ENCODE peak calls at places on chromosomes 11 and 22, in nine cellular contexts. G is neural crest cell; W is progenitor cell of endocrine pancreas; M is IMR-90; Q is HCT116; T is A549; U is activated CD8-positive, alpha-beta T cell treated with anti-CD3 and anti-CD28 coated beads for 36 hours; P is thoracic aorta; E is Calu3. X is an unnamed sample.

GRCh38 chr22:27453688-27454087 is 347.9 kb downstream of the MN1 start:
- DNase-seq in G (no peak), W (no peak), M (no peak), Q (no peak), T (no peak), U (no peak), P (no peak), E (no peak), X (no peak)

GRCh38 chr22:19386248-19386647 is 45.3 kb downstream of the HIRA start:
- DNase-seq in G (no peak), W (no peak), M (no peak), Q (no peak), T (no peak), U (no peak), P (no peak), E (no peak), X (no peak)

GRCh38 chr11:75966546-75967287 is 151.7 kb downstream of the UVRAG start:
- DNase-seq in G (no peak), W (no peak), M (peak), Q (peak), T (peak), U (no peak), P (no peak), E (peak), X (peak)

GRCh38 chr22:50526849-50527801 is 1.7 kb upstream of the SCO2 start:
- DNase-seq in G (no peak), W (no peak), M (no peak), Q (no peak), T (peak), U (peak), P (no peak), E (peak), X (no peak)

GRCh38 chr11:66100272-66101037 is 30.4 kb downstream of the PACS1 start:
- DNase-seq in G (no peak), W (no peak), M (no peak), Q (no peak), T (peak), U (peak), P (no peak), E (no peak), X (no peak)

GRCh38 chr22:27381960-27382742 is 419.4 kb downstream of the MN1 start:
- DNase-seq in G (no peak), W (no peak), M (no peak), Q (no peak), T (no peak), U (no peak), P (no peak), E (no peak), X (no peak)

GRCh38 chr22:50399751-50400331 is 56.7 kb downstream of the PPP6R2 start:
- DNase-seq in G (peak), W (no peak), M (no peak), Q (peak), T (peak), U (peak), P (no peak), E (peak), X (peak)

GRCh38 chr11:126348806-126349582 is 6.5 kb upstream of the ST3GAL4 start:
- DNase-seq in G (no peak), W (no peak), M (peak), Q (no peak), T (no peak), U (no peak), P (no peak), E (no peak), X (peak)

GRCh38 chr22:46321387-46321775 is 14.1 kb upstream of the TRMU start:
- DNase-seq in G (no peak), W (no peak), M (no peak), Q (no peak), T (no peak), U (no peak), P (no peak), E (no peak), X (no peak)

GRCh38 chr11:111336582-111337256 is 38.4 kb downstream of the POU2AF3 start:
- DNase-seq in G (no peak), W (no peak), M (peak), Q (no peak), T (no peak), U (no peak), P (no peak), E (no peak), X (no peak)

GRCh38 chr11:86370171-86370570 is 4.5 kb upstream of the CCDC81 start:
- DNase-seq in G (no peak), W (no peak), M (no peak), Q (no peak), T (no peak), U (no peak), P (no peak), E (no peak), X (no peak)

GRCh38 chr11:35223429-35223828 is 84.5 kb downstream of the CD44 start:
- DNase-seq in G (peak), W (no peak), M (peak), Q (no peak), T (no peak), U (no peak), P (no peak), E (no peak), X (peak)

GRCh38 chr11:121754603-121755002 is 301.8 kb upstream of the SORL1-AS1 start:
- DNase-seq in G (no peak), W (no peak), M (peak), Q (no peak), T (no peak), U (no peak), P (no peak), E (no peak), X (no peak)

GRCh38 chr22:50190182-50190951 is 4.7 kb downstream of the TRABD start:
- DNase-seq in G (no peak), W (no peak), M (no peak), Q (peak), T (peak), U (peak), P (no peak), E (peak), X (peak)

GRCh38 chr22:42397332-42398246 is 34.6 kb downstream of the NFAM1 start:
- DNase-seq in G (no peak), W (no peak), M (no peak), Q (no peak), T (no peak), U (peak), P (no peak), E (no peak), X (no peak)

GRCh38 chr22:42400811-42401547 is 31.2 kb downstream of the NFAM1 start:
- DNase-seq in G (no peak), W (no peak), M (no peak), Q (no peak), T (no peak), U (no peak), P (no peak), E (no peak), X (no peak)

GRCh38 chr22:42401562-42402334 is 30.5 kb downstream of the NFAM1 start:
- DNase-seq in G (no peak), W (no peak), M (no peak), Q (no peak), T (no peak), U (no peak), P (no peak), E (no peak), X (no peak)

GRCh38 chr22:42396621-42397331 is 35.4 kb downstream of the NFAM1 start:
- DNase-seq in G (no peak), W (no peak), M (no peak), Q (peak), T (no peak), U (peak), P (no peak), E (no peak), X (no peak)

GRCh38 chr22:42399315-42400271 is 32.6 kb downstream of the NFAM1 start:
- DNase-seq in G (no peak), W (no peak), M (no peak), Q (no peak), T (no peak), U (peak), P (no peak), E (no peak), X (no peak)
- TF ChIP-seq CTCF in G (no peak), W (no peak), M (no peak), Q (no peak), T (no peak), U (no peak), P (no peak), E (no peak), X (no peak)

GRCh38 chr11:96963375-96963774 is 573.6 kb downstream of the JRKL start:
- DNase-seq in G (no peak), W (no peak), M (no peak), Q (no peak), T (no peak), U (no peak), P (no peak), E (no peak), X (no peak)
- TF ChIP-seq CTCF in G (no peak), W (no peak), M (no peak), Q (no peak), T (no peak), U (no peak), P (no peak), E (no peak), X (no peak)

DNA sequence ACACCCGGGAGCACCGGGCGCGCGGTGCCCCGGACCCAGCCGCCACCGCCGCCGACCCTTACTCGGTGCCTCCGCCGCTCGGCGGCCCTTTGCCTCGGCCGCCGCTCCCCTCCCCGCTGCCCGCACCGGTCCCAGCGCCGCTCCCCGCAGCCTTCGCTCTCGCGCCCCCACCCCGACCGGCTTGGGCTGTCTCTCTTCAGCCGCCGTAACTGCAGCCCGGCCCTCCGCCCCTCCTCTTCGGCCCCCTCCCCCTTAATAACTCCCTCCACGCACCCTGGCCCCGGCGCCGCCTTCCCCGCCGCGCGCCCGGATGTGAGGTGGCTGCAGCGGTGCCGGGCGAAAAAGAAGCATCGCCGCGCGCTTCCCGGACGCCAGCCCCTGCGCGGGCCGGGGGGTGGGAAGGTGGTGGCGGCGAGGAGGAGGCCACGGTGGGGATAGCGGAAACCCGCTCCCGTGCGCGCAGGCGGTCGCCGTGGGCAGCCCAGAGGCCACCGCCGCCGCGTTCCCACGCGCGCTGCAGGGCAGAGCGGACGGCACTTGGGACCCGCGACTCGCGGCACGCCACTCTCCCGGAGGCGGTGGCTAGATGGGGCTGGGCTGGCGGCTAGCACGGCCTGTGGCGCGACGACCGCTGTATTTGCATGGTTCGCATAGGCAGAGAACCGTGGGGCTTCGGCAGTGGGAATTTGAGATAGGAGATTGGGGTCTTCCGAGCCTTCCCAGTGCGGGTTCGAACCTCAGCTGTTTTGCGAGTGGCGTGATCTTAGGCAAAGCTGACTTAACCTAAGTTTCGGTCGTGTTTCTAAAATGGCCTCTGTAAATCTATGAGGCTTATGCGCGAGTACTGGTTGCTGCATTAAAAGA is at the start of gene EIF4ENIF1:
- DNase-seq in G (peak), W (peak), M (peak), Q (peak), T (peak), U (peak), P (peak), E (peak), X (peak)
- TF ChIP-seq CTCF in G (no peak), W (no peak), M (no peak), Q (no peak), T (no peak), U (no peak), P (no peak), E (no peak), X (no peak)

GRCh38 chr11:102367364-102367763 is 20.4 kb downstream of the BIRC2 start:
- DNase-seq in G (no peak), W (no peak), M (peak), Q (no peak), T (peak), U (no peak), P (no peak), E (no peak), X (no peak)
- TF ChIP-seq CTCF in G (no peak), W (no peak), M (peak), Q (peak), T (peak), U (peak), P (no peak), E (peak), X (peak)

GRCh38 chr22:44360686-44361381 is 48.1 kb upstream of the SHISAL1 start:
- DNase-seq in G (no peak), W (no peak), M (peak), Q (no peak), T (peak), U (no peak), P (peak), E (peak), X (peak)
- TF ChIP-seq CTCF in G (no peak), W (peak), M (peak), Q (no peak), T (no peak), U (no peak), P (peak), E (no peak), X (peak)

DNA sequence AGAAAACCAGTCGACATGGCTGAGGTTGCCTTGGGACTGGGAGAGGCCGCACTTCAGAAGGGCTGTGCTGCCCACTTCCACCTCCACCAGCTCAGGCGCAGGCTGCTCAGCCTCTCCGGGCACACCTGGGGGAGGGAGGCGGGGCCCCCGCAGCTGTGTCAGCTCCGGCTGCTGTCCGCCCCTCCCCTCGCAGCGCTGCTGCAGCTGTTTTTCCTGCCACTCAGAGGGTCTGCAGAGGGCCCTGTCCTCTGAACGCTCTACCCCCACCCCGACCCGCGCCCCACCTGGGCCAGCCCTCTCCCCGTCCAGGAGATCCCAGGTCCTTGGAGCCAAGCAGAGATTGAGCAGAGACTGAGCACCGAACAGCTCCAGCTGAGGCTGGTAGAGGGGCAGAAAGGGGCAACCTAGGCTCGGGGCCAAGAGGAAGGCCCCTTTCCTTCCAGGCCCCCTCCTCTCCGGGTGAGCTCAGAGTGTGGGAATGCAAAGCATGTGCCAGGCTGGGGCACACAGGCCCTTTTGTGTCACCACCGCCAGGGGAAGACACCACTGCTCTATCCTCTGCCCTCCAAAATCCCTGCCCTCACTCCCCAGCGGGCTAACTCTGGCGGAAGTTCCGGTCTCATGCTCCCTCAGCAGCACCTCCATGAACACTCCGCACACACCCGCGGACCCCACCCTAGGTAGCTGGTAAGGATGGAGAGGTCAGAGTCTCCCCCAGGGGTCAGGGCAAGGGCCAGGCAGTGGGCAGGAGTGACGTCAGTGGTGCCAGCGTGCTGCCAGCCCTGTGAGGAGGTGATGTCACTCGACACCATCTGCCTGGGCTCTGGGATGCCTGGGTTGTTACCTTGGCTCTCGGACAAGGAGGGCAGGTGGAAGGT is 1.6 kb downstream of the MCAM start:
- DNase-seq in G (no peak), W (no peak), M (no peak), Q (no peak), T (no peak), U (peak), P (no peak), E (peak), X (no peak)
- TF ChIP-seq CTCF in G (no peak), W (no peak), M (no peak), Q (no peak), T (no peak), U (no peak), P (peak), E (peak), X (peak)

X was measured in HFFc6.